ENCODE peak calls at places on chromosomes 5 and 9, in nine cellular contexts. X is spleen, L is upper lobe of left lung, T is progenitor cell of endocrine pancreas, H is mucosa of descending colon, D is pancreas, M is GM12865, R is Peyer's patch, I is endothelial cell. G is an unnamed sample.

GRCh38 chr5:2744485-2744884 is 7.0 kb downstream of the IRX2 start:
- DNase-seq in X (no peak), L (no peak), T (no peak), H (no peak), D (no peak), M (no peak), R (no peak), I (no peak), G (no peak)

GRCh38 chr5:155522540-155522939 is 509.0 kb downstream of the KIF4B start:
- DNase-seq in X (no peak), L (no peak), T (no peak), H (no peak), D (no peak), M (no peak), R (no peak), I (no peak), G (no peak)

GRCh38 chr5:127080001-127080478 is 6.7 kb upstream of the C5orf63 start:
- DNase-seq in X (no peak), L (no peak), T (no peak), H (peak), D (no peak), M (no peak), R (no peak), I (no peak), G (peak)

GRCh38 chr5:174317261-174317894 is 271.9 kb downstream of the NSG2 start:
- DNase-seq in X (peak), L (no peak), T (peak), H (peak), D (no peak), M (peak), R (peak), I (peak), G (peak)

GRCh38 chr9:75108571-75108970 is 20.3 kb downstream of the OSTF1 start:
- DNase-seq in X (peak), L (peak), T (no peak), H (no peak), D (no peak), M (no peak), R (peak), I (no peak), G (no peak)

GRCh38 chr5:116806879-116807278 is 232.3 kb upstream of the SEMA6A start:
- DNase-seq in X (no peak), L (no peak), T (no peak), H (no peak), D (no peak), M (no peak), R (no peak), I (no peak), G (no peak)

GRCh38 chr5:75337366-75338021 is 474 bp downstream of the HMGCR start:
- DNase-seq in X (no peak), L (peak), T (peak), H (peak), D (peak), M (peak), R (no peak), I (peak), G (no peak)

GRCh38 chr9:98860871-98861293 is 53.4 kb downstream of the GALNT12 start:
- DNase-seq in X (no peak), L (no peak), T (no peak), H (peak), D (no peak), M (peak), R (peak), I (peak), G (no peak)

GRCh38 chr5:1118231-1118698 is 6.4 kb upstream of the SLC12A7 start:
- DNase-seq in X (no peak), L (no peak), T (no peak), H (no peak), D (peak), M (no peak), R (no peak), I (no peak), G (no peak)

GRCh38 chr9:94082956-94083355 is 1.3 kb upstream of the PTPDC1 start:
- DNase-seq in X (no peak), L (peak), T (no peak), H (no peak), D (no peak), M (no peak), R (no peak), I (no peak), G (no peak)

GRCh38 chr5:108650997-108651396 is 96.7 kb upstream of the FER start:
- DNase-seq in X (no peak), L (no peak), T (no peak), H (no peak), D (no peak), M (no peak), R (no peak), I (no peak), G (no peak)

GRCh38 chr5:164013077-164013670 is 507.8 kb downstream of the MAT2B start:
- DNase-seq in X (no peak), L (peak), T (peak), H (peak), D (no peak), M (peak), R (peak), I (peak), G (peak)

GRCh38 chr5:134511796-134512660 is 13.4 kb upstream of the JADE2 start:
- DNase-seq in X (no peak), L (peak), T (no peak), H (peak), D (peak), M (no peak), R (peak), I (no peak), G (peak)

GRCh38 chr5:116479776-116480675 is 94.6 kb downstream of the SEMA6A start:
- DNase-seq in X (no peak), L (no peak), T (no peak), H (no peak), D (no peak), M (no peak), R (no peak), I (no peak), G (no peak)

GRCh38 chr9:76562511-76562911 is 103.5 kb downstream of the GCNT1 start:
- DNase-seq in X (no peak), L (no peak), T (no peak), H (no peak), D (no peak), M (peak), R (no peak), I (no peak), G (no peak)

GRCh38 chr9:134065720-134066419 is 2.0 kb downstream of the BRD3 start:
- DNase-seq in X (peak), L (peak), T (no peak), H (peak), D (peak), M (peak), R (peak), I (no peak), G (no peak)

GRCh38 chr5:134116789-134117761 is 2.6 kb downstream of the TCF7 start:
- DNase-seq in X (no peak), L (no peak), T (no peak), H (no peak), D (no peak), M (no peak), R (no peak), I (no peak), G (no peak)

GRCh38 chr9:123562844-123563346 is 206.9 kb downstream of the CRB2 start:
- DNase-seq in X (peak), L (no peak), T (no peak), H (no peak), D (no peak), M (peak), R (no peak), I (no peak), G (no peak)

GRCh38 chr5:110896901-110897300 is 158.1 kb downstream of the SLC25A46 start:
- DNase-seq in X (no peak), L (no peak), T (no peak), H (no peak), D (no peak), M (no peak), R (no peak), I (no peak), G (no peak)

GRCh38 chr9:117411547-117411946 is 3.3 kb downstream of the ASTN2 start:
- DNase-seq in X (no peak), L (no peak), T (peak), H (peak), D (peak), M (peak), R (no peak), I (peak), G (peak)

GRCh38 chr5:126680215-126680817 is 79.6 kb downstream of the PHAX start:
- DNase-seq in X (no peak), L (no peak), T (no peak), H (peak), D (no peak), M (peak), R (no peak), I (no peak), G (peak)

GRCh38 chr5:179120951-179121666 is 60.9 kb downstream of the ZNF354C start:
- DNase-seq in X (peak), L (no peak), T (no peak), H (no peak), D (peak), M (no peak), R (no peak), I (no peak), G (no peak)

GRCh38 chr5:191036-191948 is at the start of gene LRRC14B:
- DNase-seq in X (peak), L (no peak), T (no peak), H (no peak), D (peak), M (peak), R (peak), I (no peak), G (no peak)

GRCh38 chr5:40332945-40333344 is 346.8 kb upstream of the PTGER4 start:
- DNase-seq in X (no peak), L (no peak), T (no peak), H (no peak), D (no peak), M (no peak), R (no peak), I (no peak), G (no peak)

GRCh38 chr5:157431544-157432200 is 28.3 kb upstream of the NIPAL4 start:
- DNase-seq in X (no peak), L (peak), T (no peak), H (peak), D (no peak), M (peak), R (peak), I (no peak), G (no peak)

GRCh38 chr9:90853945-90854344 is 52.3 kb downstream of the SYK start:
- DNase-seq in X (no peak), L (no peak), T (no peak), H (no peak), D (no peak), M (no peak), R (no peak), I (no peak), G (no peak)

GRCh38 chr9:110623462-110624025 is 44.0 kb upstream of the SVEP1 start:
- DNase-seq in X (no peak), L (no peak), T (peak), H (peak), D (no peak), M (peak), R (peak), I (peak), G (peak)

GRCh38 chr5:82359286-82359685 is 81.1 kb upstream of the RPS23 start:
- DNase-seq in X (no peak), L (no peak), T (no peak), H (no peak), D (no peak), M (no peak), R (no peak), I (no peak), G (no peak)

GRCh38 chr5:32511778-32512374 is 67.3 kb upstream of the ZFR start:
- DNase-seq in X (no peak), L (no peak), T (no peak), H (no peak), D (no peak), M (peak), R (no peak), I (no peak), G (no peak)

GRCh38 chr5:139783436-139783955 is 12.1 kb upstream of the PSD2 start:
- DNase-seq in X (no peak), L (no peak), T (no peak), H (no peak), D (peak), M (no peak), R (no peak), I (no peak), G (no peak)

GRCh38 chr5:93342563-93343061 is 238.4 kb downstream of the NR2F1-AS1 start:
- DNase-seq in X (no peak), L (no peak), T (no peak), H (no peak), D (no peak), M (peak), R (no peak), I (no peak), G (no peak)

GRCh38 chr5:84227221-84227620 is 157.5 kb downstream of the EDIL3 start:
- DNase-seq in X (no peak), L (no peak), T (no peak), H (no peak), D (no peak), M (no peak), R (no peak), I (no peak), G (no peak)

GRCh38 chr5:16774806-16775205 is 158.0 kb upstream of the RETREG1 start:
- DNase-seq in X (no peak), L (no peak), T (no peak), H (no peak), D (no peak), M (no peak), R (no peak), I (no peak), G (no peak)

GRCh38 chr9:7901676-7902075 is 102.1 kb upstream of the DMAC1 start:
- DNase-seq in X (no peak), L (no peak), T (no peak), H (no peak), D (no peak), M (no peak), R (no peak), I (no peak), G (no peak)

GRCh38 chr5:159178978-159179377 is 30.4 kb downstream of the RNF145 start:
- DNase-seq in X (no peak), L (peak), T (no peak), H (no peak), D (no peak), M (peak), R (no peak), I (no peak), G (no peak)

GRCh38 chr5:14036514-14036913 is 92.0 kb upstream of the DNAH5 start:
- DNase-seq in X (no peak), L (no peak), T (no peak), H (no peak), D (no peak), M (no peak), R (no peak), I (no peak), G (no peak)
- TF ChIP-seq CTCF in X (no peak), L (no peak), T (no peak), H (no peak), D (no peak), M (no peak), R (no peak), I (no peak), G (no peak)

GRCh38 chr5:64417390-64417789 is 88.4 kb upstream of the RGS7BP start:
- DNase-seq in X (no peak), L (no peak), T (no peak), H (no peak), D (no peak), M (no peak), R (no peak), I (no peak), G (no peak)
- TF ChIP-seq CTCF in X (no peak), L (no peak), T (no peak), H (no peak), D (no peak), M (no peak), R (no peak), I (no peak), G (no peak)

DNA sequence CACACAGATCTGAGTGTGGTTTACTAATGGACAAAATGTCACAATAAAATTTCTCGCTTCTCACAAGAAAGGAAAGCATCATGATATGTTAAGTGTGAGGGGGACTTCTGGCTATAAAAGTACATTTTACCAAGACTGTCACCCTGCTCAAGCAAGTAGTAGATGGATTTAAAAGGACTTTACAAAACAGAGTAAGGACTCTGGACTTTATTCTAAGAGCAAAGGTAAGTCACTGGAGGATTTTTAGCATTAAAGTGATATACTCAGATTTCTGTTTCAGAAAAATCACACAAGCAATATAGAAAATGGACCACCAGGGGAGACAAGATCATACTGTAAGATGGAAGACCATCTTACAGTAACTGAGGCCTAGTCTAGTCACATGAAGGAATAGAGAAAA is 19.7 kb downstream of the FANCC start:
- DNase-seq in X (no peak), L (no peak), T (no peak), H (no peak), D (no peak), M (no peak), R (no peak), I (no peak), G (no peak)
- TF ChIP-seq CTCF in X (no peak), L (no peak), T (no peak), H (no peak), D (no peak), M (no peak), R (no peak), I (no peak), G (no peak)

GRCh38 chr5:141155540-141156374 is 5.9 kb downstream of the PCDHB6 start:
- DNase-seq in X (no peak), L (no peak), T (no peak), H (no peak), D (no peak), M (no peak), R (no peak), I (peak), G (no peak)
- TF ChIP-seq CTCF in X (no peak), L (no peak), T (no peak), H (no peak), D (no peak), M (no peak), R (no peak), I (peak), G (no peak)

GRCh38 chr9:695252-695651 is 146.2 kb upstream of the DMRT1 start:
- DNase-seq in X (no peak), L (no peak), T (no peak), H (no peak), D (no peak), M (no peak), R (no peak), I (no peak), G (no peak)

GRCh38 chr9:698937-699336 is 142.6 kb upstream of the DMRT1 start:
- DNase-seq in X (no peak), L (no peak), T (no peak), H (no peak), D (no peak), M (no peak), R (no peak), I (no peak), G (no peak)

GRCh38 chr9:698276-698675 is 143.2 kb upstream of the DMRT1 start:
- DNase-seq in X (no peak), L (no peak), T (no peak), H (no peak), D (no peak), M (no peak), R (no peak), I (no peak), G (no peak)

GRCh38 chr9:694499-695154 is 146.9 kb upstream of the DMRT1 start:
- DNase-seq in X (no peak), L (no peak), T (no peak), H (no peak), D (no peak), M (no peak), R (no peak), I (no peak), G (no peak)

GRCh38 chr9:696332-697090 is 145.0 kb upstream of the DMRT1 start:
- DNase-seq in X (no peak), L (no peak), T (no peak), H (no peak), D (no peak), M (no peak), R (no peak), I (no peak), G (no peak)
- TF ChIP-seq CTCF in X (no peak), L (no peak), T (no peak), H (no peak), D (no peak), M (no peak), R (no peak), I (no peak), G (no peak)

GRCh38 chr5:54852007-54852406 is 133.4 kb downstream of the ESM1 start:
- DNase-seq in X (no peak), L (no peak), T (no peak), H (no peak), D (no peak), M (no peak), R (no peak), I (no peak), G (no peak)
- TF ChIP-seq CTCF in X (no peak), L (no peak), T (peak), H (no peak), D (no peak), M (no peak), R (no peak), I (peak), G (no peak)

GRCh38 chr9:105484226-105484625 is 36.4 kb downstream of the FSD1L start:
- DNase-seq in X (no peak), L (no peak), T (no peak), H (no peak), D (no peak), M (no peak), R (no peak), I (no peak), G (no peak)

GRCh38 chr9:105479846-105480245 is 32.0 kb downstream of the FSD1L start:
- DNase-seq in X (no peak), L (no peak), T (no peak), H (no peak), D (no peak), M (no peak), R (no peak), I (no peak), G (no peak)

DNA sequence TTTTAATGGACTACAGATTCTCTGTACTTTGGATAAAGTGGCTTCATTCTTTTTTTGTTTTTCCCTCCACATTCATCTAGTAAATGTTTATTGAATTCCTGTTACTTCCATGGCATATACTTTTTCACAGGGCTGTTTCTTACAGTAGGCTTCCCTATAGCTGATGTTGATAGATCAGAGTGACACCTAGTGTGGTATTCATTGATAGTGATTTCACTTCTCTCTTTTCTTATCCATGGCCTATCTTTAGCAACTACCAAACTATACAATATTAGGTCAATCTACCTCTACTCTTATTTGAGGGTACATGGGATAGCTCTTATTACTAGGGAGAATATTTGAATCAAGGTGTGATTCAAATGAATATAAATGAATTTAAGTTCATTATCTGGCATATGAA is 35.8 kb downstream of the FSD1L start:
- DNase-seq in X (no peak), L (no peak), T (no peak), H (no peak), D (no peak), M (no peak), R (no peak), I (no peak), G (no peak)
- TF ChIP-seq CTCF in X (no peak), L (no peak), T (no peak), H (no peak), D (no peak), M (no peak), R (no peak), I (no peak), G (no peak)

GRCh38 chr9:81108821-81109220 is 580.5 kb downstream of the TLE1 start:
- DNase-seq in X (no peak), L (no peak), T (no peak), H (no peak), D (no peak), M (no peak), R (no peak), I (no peak), G (no peak)

GRCh38 chr9:81103597-81104471 is 585.5 kb downstream of the TLE1 start:
- DNase-seq in X (no peak), L (no peak), T (no peak), H (no peak), D (no peak), M (no peak), R (no peak), I (no peak), G (no peak)

GRCh38 chr9:81113408-81114124 is 575.8 kb downstream of the TLE1 start:
- DNase-seq in X (no peak), L (no peak), T (no peak), H (no peak), D (no peak), M (no peak), R (no peak), I (no peak), G (no peak)

GRCh38 chr9:81112638-81113037 is 576.7 kb downstream of the TLE1 start:
- DNase-seq in X (no peak), L (no peak), T (no peak), H (no peak), D (no peak), M (no peak), R (no peak), I (no peak), G (no peak)

DNA sequence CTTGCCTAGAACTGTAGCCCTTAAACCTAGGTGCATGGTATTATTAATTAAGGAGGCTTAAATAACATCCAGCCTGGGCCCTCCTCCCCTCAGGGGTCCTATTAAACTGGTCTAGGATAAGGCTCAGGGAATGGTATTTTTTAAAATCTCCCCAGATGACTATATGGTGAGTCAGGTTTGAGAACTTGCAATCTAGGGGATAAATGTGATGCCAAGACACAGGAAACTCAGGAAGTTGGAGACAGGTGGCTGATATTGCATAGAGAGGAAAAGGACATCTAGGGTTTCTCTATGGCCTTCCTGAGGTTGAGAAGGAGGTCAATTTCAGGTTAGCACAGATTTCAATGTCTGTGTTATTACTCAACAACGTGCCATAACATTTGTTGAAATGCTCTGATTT is 581.0 kb downstream of the TLE1 start:
- DNase-seq in X (no peak), L (no peak), T (no peak), H (no peak), D (no peak), M (no peak), R (no peak), I (no peak), G (no peak)
- TF ChIP-seq CTCF in X (no peak), L (no peak), T (no peak), H (no peak), D (no peak), M (no peak), R (no peak), I (no peak), G (no peak)

G was measured in nephron progenitor cell.